ENCODE peak calls at places on chromosomes 11 and 22, in five cellular contexts. W is glomerular endothelial cell, T is fibroblast of pulmonary artery, N is NCI-H510A treated with DMSO at 0.1 percent for 48 hours, Z is colonic mucosa. C is an unnamed sample.
A peak's percentile ranks its signal among the peaks of the same experiment; 100 is the strongest.

GRCh38 chr22:47102081-47102480 is 339.6 kb downstream of the TBC1D22A start:
- DNase-seq in W (no peak), T (no peak), N (no peak), Z (no peak), C (no peak)

GRCh38 chr11:108218912-108219783 is 3.3 kb downstream of the NPAT start:
- DNase-seq in W (no peak), T (no peak), N (no peak), Z (no peak), C (no peak)

GRCh38 chr11:125588505-125588904 is 4.1 kb upstream of the STT3A start:
- DNase-seq in W (no peak), T (no peak), N (no peak), Z (no peak), C (no peak)

GRCh38 chr11:34618406-34618805 is 2.5 kb upstream of the EHF start:
- DNase-seq in W (no peak), T (no peak), N (no peak), Z (no peak), C (no peak)

GRCh38 chr11:113567097-113567496 is 91.9 kb upstream of the DRD2 start:
- DNase-seq in W (no peak), T (no peak), N (no peak), Z (no peak), C (no peak)

GRCh38 chr11:115802641-115803040 is 298.4 kb upstream of the CADM1 start:
- DNase-seq in W (no peak), T (no peak), N (no peak), Z (no peak), C (no peak)

GRCh38 chr22:44729391-44730012 is 22.9 kb upstream of the ARHGAP8 start:
- DNase-seq in W (no peak), T (peak; percentile 74), N (no peak), Z (no peak), C (no peak)

GRCh38 chr11:61587951-61588695 is 7.2 kb upstream of the SYT7 start:
- DNase-seq in W (no peak), T (no peak), N (peak; percentile 71), Z (peak; percentile 90), C (peak; percentile 67)

GRCh38 chr11:77883775-77884174 is 62.8 kb downstream of the AAMDC start:
- DNase-seq in W (no peak), T (no peak), N (no peak), Z (no peak), C (no peak)

GRCh38 chr22:35622132-35622913 is 5.2 kb upstream of the MB start:
- DNase-seq in W (no peak), T (no peak), N (peak; percentile 87), Z (peak; percentile 63), C (peak; percentile 46)

GRCh38 chr11:23727821-23728220 is 769.0 kb upstream of the LUZP2 start:
- DNase-seq in W (no peak), T (peak; percentile 41), N (no peak), Z (no peak), C (no peak)

GRCh38 chr11:78256962-78257361 is 68.2 kb downstream of the USP35 start:
- DNase-seq in W (no peak), T (peak; percentile 97), N (no peak), Z (peak; percentile 84), C (peak; percentile 86)

GRCh38 chr11:120172054-120172881 is 34.4 kb upstream of the TRIM29 start:
- DNase-seq in W (peak; percentile 18), T (peak; percentile 73), N (peak; percentile 3), Z (peak; percentile 71), C (peak; percentile 77)

GRCh38 chr11:44005956-44006355 is 41.8 kb upstream of the ACCSL start:
- DNase-seq in W (no peak), T (no peak), N (no peak), Z (peak; percentile 6), C (peak; percentile 11)

GRCh38 chr11:8267831-8268529 is 4.3 kb upstream of the LMO1 start:
- DNase-seq in W (no peak), T (no peak), N (peak; percentile 16), Z (no peak), C (no peak)

GRCh38 chr11:126424471-126425039 is 69.1 kb downstream of the ST3GAL4 start:
- DNase-seq in W (no peak), T (no peak), N (no peak), Z (no peak), C (no peak)

GRCh38 chr11:102836290-102836875 is 7.0 kb downstream of the MMP3 start:
- DNase-seq in W (no peak), T (peak; percentile 31), N (peak; percentile 34), Z (no peak), C (no peak)

GRCh38 chr11:36149538-36150242 is 139.5 kb downstream of the COMMD9 start:
- DNase-seq in W (peak; percentile 100), T (peak; percentile 98), N (peak; percentile 21), Z (peak; percentile 31), C (peak; percentile 33)

GRCh38 chr22:28674121-28674563 is 5.5 kb downstream of the TTC28 start:
- DNase-seq in W (no peak), T (peak; percentile 39), N (no peak), Z (no peak), C (no peak)

GRCh38 chr22:49261616-49262015 is 566.1 kb downstream of the BRD1 start:
- DNase-seq in W (no peak), T (no peak), N (no peak), Z (no peak), C (peak; percentile 13)

GRCh38 chr22:49753961-49754673 is 73.6 kb downstream of the BRD1 start:
- DNase-seq in W (no peak), T (no peak), N (peak; percentile 50), Z (no peak), C (no peak)

GRCh38 chr22:32413715-32414114 is 1.7 kb upstream of the RTCB start:
- DNase-seq in W (no peak), T (peak; percentile 45), N (peak; percentile 1), Z (no peak), C (no peak)

GRCh38 chr11:28966951-28967350 is 858.8 kb downstream of the METTL15 start:
- DNase-seq in W (no peak), T (no peak), N (no peak), Z (no peak), C (no peak)

GRCh38 chr11:7004482-7004881 is 15.7 kb downstream of the ZNF214 start:
- DNase-seq in W (no peak), T (peak; percentile 45), N (no peak), Z (peak; percentile 17), C (no peak)

GRCh38 chr11:8089791-8090510 is 8.9 kb downstream of the TUB start:
- DNase-seq in W (no peak), T (no peak), N (no peak), Z (no peak), C (no peak)

GRCh38 chr11:105870521-105871113 is 151.4 kb downstream of the MSANTD4 start:
- DNase-seq in W (no peak), T (no peak), N (no peak), Z (no peak), C (no peak)

GRCh38 chr11:111960916-111961315 is 23.8 kb downstream of the DIXDC1 start:
- DNase-seq in W (no peak), T (no peak), N (no peak), Z (peak; percentile 41), C (peak; percentile 70)

GRCh38 chr11:64238076-64238475 is 2.8 kb upstream of the FKBP2 start:
- DNase-seq in W (no peak), T (no peak), N (peak; percentile 28), Z (no peak), C (no peak)

GRCh38 chr11:125330462-125331325 is 165.4 kb downstream of the FEZ1 start:
- DNase-seq in W (no peak), T (no peak), N (no peak), Z (no peak), C (no peak)

GRCh38 chr22:49658902-49659280 is 168.8 kb downstream of the BRD1 start:
- DNase-seq in W (no peak), T (no peak), N (no peak), Z (no peak), C (no peak)

GRCh38 chr11:47523491-47524199 is 29.3 kb downstream of the CELF1 start:
- DNase-seq in W (peak; percentile 68), T (peak; percentile 82), N (no peak), Z (peak; percentile 46), C (no peak)

GRCh38 chr11:97683733-97684132 is 1293.9 kb downstream of the JRKL start:
- DNase-seq in W (no peak), T (no peak), N (no peak), Z (no peak), C (no peak)

GRCh38 chr11:1755344-1756023 is 5.1 kb upstream of the IFITM10 start:
- DNase-seq in W (no peak), T (no peak), N (peak; percentile 53), Z (no peak), C (no peak)